ENCODE peak calls at places on chromosome 18, in four cellular contexts. K is spleen, J is heart left ventricle, Z is HFF-Myc. H is an unnamed sample.

GRCh38 chr18:2223859-2224258 is 347.4 kb downstream of the METTL4 start:
- DNase-seq in K (no peak), Z (peak; percentile 7), J (no peak), H (no peak)

GRCh38 chr18:54255141-54255540 is 14.2 kb upstream of the POLI start:
- DNase-seq in Z (no peak), J (no peak), K (no peak), H (no peak)

GRCh38 chr18:74951165-74951760 is 257.7 kb downstream of the PTGR3 start:
- DNase-seq in J (peak; percentile 33), K (no peak), Z (peak; percentile 55), H (no peak)

GRCh38 chr18:31819106-31819924 is 58.6 kb upstream of the SLC25A52 start:
- DNase-seq in J (no peak), Z (peak; percentile 31), K (no peak), H (no peak)

GRCh38 chr18:13597068-13597467 is 129.3 kb downstream of the FAM210A start:
- DNase-seq in K (no peak), J (no peak), Z (no peak), H (no peak)

GRCh38 chr18:390748-391478 is 109.6 kb downstream of the COLEC12 start:
- DNase-seq in K (no peak), J (no peak), Z (no peak), H (no peak)

GRCh38 chr18:37710731-37711130 is 145.1 kb upstream of the CELF4 start:
- DNase-seq in K (no peak), Z (no peak), J (no peak), H (no peak)

GRCh38 chr18:78913830-78914585 is 65.6 kb upstream of the SALL3 start:
- DNase-seq in J (no peak), Z (no peak), K (peak; percentile 65), H (peak; percentile 89)

GRCh38 chr18:73842795-73843394 is 304.7 kb downstream of the FBXO15 start:
- DNase-seq in J (peak; percentile 21), K (no peak), Z (peak; percentile 15), H (no peak)

GRCh38 chr18:22734812-22735627 is 198.1 kb upstream of the RBBP8 start:
- DNase-seq in Z (no peak), J (no peak), K (no peak), H (no peak)

GRCh38 chr18:32771871-32772499 is 838 bp downstream of the KLHL14 start:
- DNase-seq in Z (no peak), K (peak; percentile 84), J (no peak), H (no peak)

GRCh38 chr18:52046842-52047241 is 293.2 kb upstream of the DCC start:
- DNase-seq in K (no peak), Z (no peak), J (no peak), H (no peak)

GRCh38 chr18:52869942-52870907 is 530.2 kb downstream of the DCC start:
- DNase-seq in J (no peak), K (peak; percentile 68), Z (no peak), H (no peak)

GRCh38 chr18:14914126-14914525 is 166.2 kb downstream of the ANKRD30B start:
- DNase-seq in K (no peak), Z (no peak), J (no peak), H (no peak)

GRCh38 chr18:68275616-68276015 is 439.3 kb downstream of the TMX3 start:
- DNase-seq in J (no peak), Z (peak; percentile 58), K (no peak), H (no peak)

GRCh38 chr18:12608292-12608691 is 49.6 kb downstream of the SPIRE1 start:
- DNase-seq in Z (no peak), J (no peak), K (no peak), H (no peak)

GRCh38 chr18:70998490-70998889 is 709.6 kb downstream of the SOCS6 start:
- DNase-seq in K (no peak), J (no peak), Z (no peak), H (no peak)

GRCh38 chr18:79637181-79637920 is 42.3 kb upstream of the CTDP1 start:
- DNase-seq in K (peak; percentile 48), Z (no peak), J (no peak), H (no peak)

DNA sequence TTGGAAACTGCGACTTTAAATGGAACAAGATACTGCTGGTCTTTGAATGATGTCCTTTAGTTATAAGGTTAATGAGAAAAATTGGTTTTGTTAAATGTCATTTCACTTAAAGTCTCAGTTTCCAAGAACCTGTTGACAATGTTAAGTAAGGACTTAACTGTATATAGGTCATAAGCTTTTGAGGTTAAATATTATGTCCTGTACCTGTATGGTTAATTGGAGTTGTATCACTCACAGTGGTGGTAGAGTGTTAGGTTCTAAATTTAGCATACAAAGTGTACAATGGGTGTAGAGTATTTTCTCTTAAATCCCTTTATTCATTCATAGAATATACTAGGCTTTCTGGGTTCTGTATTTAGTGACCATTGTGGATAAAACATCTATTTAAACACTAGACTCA is 110.2 kb downstream of the HAUS1 start:
- DNase-seq in K (no peak), Z (no peak), J (no peak), H (no peak)
- TF ChIP-seq CTCF in K (no peak), Z (no peak), J (no peak), H (no peak)

DNA sequence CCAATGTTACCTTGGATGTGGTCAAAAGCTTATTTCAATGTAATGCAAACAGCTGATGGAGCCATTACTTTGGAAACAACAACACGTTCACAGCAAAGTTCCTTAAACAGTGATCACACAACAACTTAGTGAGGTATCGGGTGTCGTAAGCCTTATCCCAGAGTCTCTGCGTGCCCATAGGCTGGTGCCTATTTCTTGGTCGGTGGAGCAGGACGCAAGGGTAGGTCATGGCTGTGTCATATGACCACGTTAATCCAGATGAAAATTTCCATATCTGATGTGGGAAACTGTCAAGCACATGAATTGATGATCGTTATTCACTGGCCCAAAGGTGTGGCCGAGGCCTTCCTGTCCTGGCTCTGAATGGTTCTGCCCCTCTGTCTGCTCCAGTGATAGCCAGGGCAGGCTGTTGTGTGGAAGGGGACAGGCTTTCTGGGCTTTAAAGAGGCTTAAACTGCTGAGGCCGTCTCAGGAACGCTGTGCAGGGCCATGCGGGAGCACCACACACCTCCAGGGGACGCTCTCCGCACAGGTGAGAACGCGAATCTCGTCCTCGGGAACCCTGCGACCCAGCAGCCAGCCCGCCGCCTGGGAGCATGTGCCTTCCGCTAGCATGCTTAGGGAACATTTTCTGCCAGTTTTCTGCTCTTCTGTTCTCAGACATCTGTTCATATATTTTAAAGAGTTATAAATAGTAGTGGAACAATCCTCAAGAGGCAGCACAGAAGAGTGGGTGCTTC is 90.6 kb downstream of the KCTD1 start:
- DNase-seq in K (no peak), J (no peak), Z (no peak), H (no peak)
- TF ChIP-seq CTCF in K (no peak), J (no peak), Z (peak; percentile 34), H (no peak)

DNA sequence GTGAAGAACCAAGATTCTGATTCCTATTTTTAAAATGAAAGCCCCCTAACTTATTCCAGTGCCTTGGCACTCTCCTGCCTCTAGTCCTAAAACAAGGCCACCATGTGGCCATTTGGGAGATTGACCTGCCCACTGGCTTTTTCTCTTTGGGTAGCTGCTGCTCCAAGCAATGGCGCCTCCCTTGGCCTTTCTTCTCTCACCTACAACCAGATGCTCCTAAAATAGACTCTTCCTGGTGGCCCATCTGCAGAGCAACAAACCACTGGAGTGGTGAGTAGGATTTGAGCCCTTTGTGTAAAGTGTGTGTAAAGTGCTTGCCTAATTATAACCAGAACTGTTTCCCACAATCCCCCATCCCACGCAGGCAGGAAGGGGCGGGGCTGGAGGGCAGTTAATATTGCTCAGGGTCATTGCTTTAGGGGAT is 114.2 kb downstream of the FHOD3 start:
- DNase-seq in J (no peak), K (no peak), Z (peak; percentile 42), H (no peak)
- TF ChIP-seq CTCF in J (no peak), K (no peak), Z (peak; percentile 56), H (peak; percentile 57)

DNA sequence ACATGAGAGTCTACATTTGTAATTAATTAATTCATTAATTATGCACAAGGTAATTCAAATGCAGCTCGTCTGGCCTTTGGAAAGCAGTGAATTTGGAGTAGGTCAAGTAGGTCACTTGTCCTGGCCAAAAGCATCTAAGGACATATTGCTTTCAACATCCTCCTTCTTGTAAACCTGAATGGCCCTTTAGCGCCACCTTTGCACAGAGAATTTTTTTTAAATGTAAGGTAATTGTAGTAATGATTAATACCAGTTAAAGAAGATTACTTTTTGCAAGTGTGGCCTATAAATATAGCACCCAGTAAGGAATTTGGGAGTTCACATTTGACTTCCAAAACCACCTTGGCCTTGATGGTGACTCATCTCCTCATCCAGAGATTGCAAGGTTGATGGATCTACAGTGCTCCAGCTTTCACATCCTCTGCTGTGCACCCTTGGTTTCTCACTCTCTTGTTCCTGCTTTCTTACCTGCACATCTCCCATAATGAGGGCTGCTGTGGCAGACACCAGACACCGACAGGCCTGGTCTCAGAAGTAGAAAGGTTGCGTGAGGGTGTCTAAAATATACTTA is 481.7 kb downstream of the TGIF1 start:
- DNase-seq in K (no peak), Z (no peak), J (no peak), H (no peak)
- TF ChIP-seq CTCF in K (no peak), Z (no peak), J (no peak), H (no peak)

DNA sequence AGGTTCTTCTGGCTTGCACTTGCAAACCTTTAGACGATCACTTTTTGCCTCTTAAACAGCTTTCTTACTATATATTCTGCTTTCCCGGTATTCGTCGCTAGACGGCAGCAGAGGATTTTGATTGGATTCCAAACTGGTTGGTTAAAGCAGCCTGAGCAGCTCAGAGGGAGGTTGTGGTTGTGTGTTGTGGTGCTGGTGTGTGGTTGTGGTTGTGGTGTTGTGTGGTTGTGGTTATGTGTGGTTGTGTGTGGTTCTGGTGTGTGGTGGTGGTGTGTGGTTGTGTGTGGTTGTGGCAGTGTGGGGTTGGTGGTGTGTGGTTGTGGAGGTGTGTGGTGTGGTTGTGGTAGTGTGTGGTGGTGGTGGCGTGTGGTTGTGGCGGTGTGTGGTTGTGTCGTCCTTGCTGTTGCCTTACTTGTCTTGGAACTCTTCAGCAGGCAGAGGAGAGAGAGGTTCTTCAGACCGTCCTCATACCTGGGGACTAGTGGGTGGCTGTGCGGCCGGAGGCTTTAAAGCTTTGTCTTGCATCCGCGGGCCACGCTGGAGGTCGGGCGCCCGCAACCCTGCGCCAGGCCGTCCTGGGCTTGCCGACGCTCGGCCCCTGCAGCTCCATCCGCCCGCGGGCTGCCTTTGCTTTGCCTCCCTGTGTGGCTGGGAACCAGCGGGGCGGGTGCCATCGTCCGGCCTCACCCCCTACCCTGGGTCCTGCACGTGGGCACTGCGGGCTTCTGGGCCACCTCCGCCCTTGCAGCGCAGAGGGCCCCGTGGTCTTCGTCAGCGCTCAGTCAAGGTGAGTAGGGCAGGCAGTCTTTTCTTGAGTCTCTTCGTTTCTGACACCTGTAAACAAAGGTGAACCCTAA is 190.8 kb downstream of the ARHGAP28 start:
- DNase-seq in Z (peak; percentile 68), K (no peak), J (no peak), H (no peak)
- TF ChIP-seq CTCF in Z (peak; percentile 89), K (no peak), J (peak; percentile 32), H (peak; percentile 87)

DNA sequence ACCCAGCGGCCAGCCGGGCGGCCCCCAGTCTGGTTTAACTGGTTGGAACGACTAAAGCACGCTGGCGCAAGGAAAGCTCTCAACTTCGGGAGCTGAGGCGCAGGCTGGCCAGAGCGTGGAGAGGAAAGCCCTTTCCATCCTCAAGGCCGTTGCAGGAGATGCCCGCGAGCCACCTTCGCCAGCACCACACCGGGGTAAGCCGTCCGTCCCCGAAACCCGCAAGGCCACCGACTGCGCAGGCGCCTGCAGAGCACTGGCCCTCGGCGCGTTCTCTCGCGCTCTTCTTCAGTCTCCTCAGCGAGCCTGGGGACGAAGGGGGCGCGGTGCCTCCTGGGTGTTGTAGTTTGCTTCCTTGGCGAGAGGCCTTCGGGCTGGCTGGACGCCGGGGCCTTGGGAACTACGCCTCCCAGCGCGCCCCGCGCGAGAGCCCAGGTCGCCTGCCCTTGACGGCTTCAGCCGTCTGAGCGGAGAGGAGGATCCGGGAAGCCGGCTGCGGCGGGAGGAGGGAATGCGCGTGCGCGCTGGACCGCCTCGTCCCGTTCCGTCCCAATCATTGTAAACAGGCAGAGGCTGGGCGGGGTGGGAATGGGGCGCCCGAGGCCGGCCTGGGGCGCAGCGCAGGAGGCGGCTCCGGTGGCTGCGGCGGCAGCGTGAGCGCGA is at the start of gene RALBP1:
- DNase-seq in Z (peak; percentile 97), J (peak; percentile 99), K (peak; percentile 100), H (peak; percentile 100)
- TF ChIP-seq CTCF in Z (no peak), J (no peak), K (no peak), H (peak; percentile 72)

H was measured in chondrocyte.